ENCODE peak calls at places on chromosome 16, in five cellular contexts. Z is fibroblast of lung, J is Karpas-422, Y is GDM1, T is esophagus squamous epithelium. F is an unnamed sample.

GRCh38 chr16:80285089-80285488 is 255.7 kb upstream of the DYNLRB2 start:
- DNase-seq in Z (peak; percentile 93), J (no peak), Y (no peak), T (no peak), F (peak; percentile 63)

GRCh38 chr16:11416228-11417001 is 71.2 kb downstream of the RMI2 start:
- DNase-seq in Z (no peak), J (no peak), Y (no peak), T (no peak), F (no peak)

GRCh38 chr16:85515830-85516397 is 97.2 kb upstream of the GSE1 start:
- DNase-seq in Z (no peak), J (no peak), Y (no peak), T (no peak), F (no peak)

GRCh38 chr16:20243731-20244281 is 83.5 kb downstream of the GP2 start:
- DNase-seq in Z (no peak), J (no peak), Y (no peak), T (no peak), F (no peak)

GRCh38 chr16:66798162-66798561 is 3.2 kb downstream of the TERB1 start:
- DNase-seq in Z (peak; percentile 29), J (no peak), Y (no peak), T (no peak), F (no peak)

GRCh38 chr16:21156767-21157467 is 1.6 kb upstream of the LDAF1 start:
- DNase-seq in Z (peak; percentile 81), J (peak; percentile 59), Y (no peak), T (no peak), F (peak; percentile 61)

GRCh38 chr16:55264949-55265348 is 59.1 kb upstream of the IRX6 start:
- DNase-seq in Z (no peak), J (no peak), Y (no peak), T (no peak), F (no peak)

GRCh38 chr16:23514381-23515152 is 4.3 kb upstream of the GGA2 start:
- DNase-seq in Z (no peak), J (no peak), Y (peak; percentile 5), T (no peak), F (no peak)

GRCh38 chr16:75377971-75378386 is 55.3 kb downstream of the CFDP1 start:
- DNase-seq in Z (peak; percentile 96), J (no peak), Y (no peak), T (no peak), F (peak; percentile 70)

GRCh38 chr16:67945392-67945933 is 1.5 kb upstream of the LCAT start:
- DNase-seq in Z (peak; percentile 62), J (no peak), Y (no peak), T (no peak), F (no peak)

GRCh38 chr16:22890976-22891375 is 77.0 kb downstream of the HS3ST2 start:
- DNase-seq in Z (no peak), J (no peak), Y (no peak), T (no peak), F (no peak)